ENCODE peak calls at places on chromosomes 5 and 9, in nine cellular contexts. One of them, this sample, is unnamed.

GRCh38 chr5:77012601-77013000 is 17.6 kb upstream of the AGGF1 start:
- DNase-seq in breast epithelium: no peak
- DNase-seq in psoas muscle: no peak
- DNase-seq in neural progenitor cell: no peak
- DNase-seq in RWPE1: peak; percentile 26
- DNase-seq in neural crest cell: no peak
- DNase-seq in upper lobe of right lung: no peak
- DNase-seq in Calu3: peak; percentile 32
- DNase-seq in mucosa of descending colon: no peak
- DNase-seq in this sample: no peak

GRCh38 chr9:87498816-87499454 is 1.3 kb downstream of the DAPK1 start:
- DNase-seq in breast epithelium: no peak
- DNase-seq in psoas muscle: no peak
- DNase-seq in neural progenitor cell: peak; percentile 35
- DNase-seq in RWPE1: no peak
- DNase-seq in neural crest cell: peak; percentile 5
- DNase-seq in upper lobe of right lung: no peak
- DNase-seq in Calu3: peak; percentile 6
- DNase-seq in mucosa of descending colon: no peak
- DNase-seq in this sample: no peak

GRCh38 chr9:96874947-96875459 is 20.7 kb upstream of the ZNF782 start:
- DNase-seq in breast epithelium: no peak
- DNase-seq in psoas muscle: no peak
- DNase-seq in neural progenitor cell: no peak
- DNase-seq in RWPE1: peak; percentile 93
- DNase-seq in neural crest cell: no peak
- DNase-seq in upper lobe of right lung: no peak
- DNase-seq in Calu3: peak; percentile 59
- DNase-seq in mucosa of descending colon: peak; percentile 62
- DNase-seq in this sample: no peak

GRCh38 chr9:556199-556598 is 285.3 kb upstream of the DMRT1 start:
- DNase-seq in breast epithelium: no peak
- DNase-seq in psoas muscle: no peak
- DNase-seq in neural progenitor cell: no peak
- DNase-seq in RWPE1: no peak
- DNase-seq in neural crest cell: no peak
- DNase-seq in upper lobe of right lung: no peak
- DNase-seq in Calu3: no peak
- DNase-seq in mucosa of descending colon: no peak
- DNase-seq in this sample: no peak

GRCh38 chr5:32217886-32218396 is 43.8 kb upstream of the GOLPH3 start:
- DNase-seq in breast epithelium: no peak
- DNase-seq in psoas muscle: no peak
- DNase-seq in neural progenitor cell: peak; percentile 42
- DNase-seq in RWPE1: no peak
- DNase-seq in neural crest cell: no peak
- DNase-seq in upper lobe of right lung: no peak
- DNase-seq in Calu3: no peak
- DNase-seq in mucosa of descending colon: no peak
- DNase-seq in this sample: no peak

GRCh38 chr5:112940670-112941069 is 18.6 kb upstream of the REEP5 start:
- DNase-seq in breast epithelium: no peak
- DNase-seq in psoas muscle: no peak
- DNase-seq in neural progenitor cell: no peak
- DNase-seq in RWPE1: no peak
- DNase-seq in neural crest cell: no peak
- DNase-seq in upper lobe of right lung: no peak
- DNase-seq in Calu3: no peak
- DNase-seq in mucosa of descending colon: no peak
- DNase-seq in this sample: no peak

GRCh38 chr9:111236337-111236736 is 93.7 kb downstream of the OR2K2 start:
- DNase-seq in breast epithelium: no peak
- DNase-seq in psoas muscle: no peak
- DNase-seq in neural progenitor cell: no peak
- DNase-seq in RWPE1: no peak
- DNase-seq in neural crest cell: no peak
- DNase-seq in upper lobe of right lung: no peak
- DNase-seq in Calu3: no peak
- DNase-seq in mucosa of descending colon: no peak
- DNase-seq in this sample: no peak

GRCh38 chr5:125198270-125198974 is 452.0 kb upstream of the ZNF608 start:
- DNase-seq in breast epithelium: peak; percentile 69
- DNase-seq in psoas muscle: peak; percentile 55
- DNase-seq in neural progenitor cell: peak; percentile 34
- DNase-seq in RWPE1: no peak
- DNase-seq in neural crest cell: peak; percentile 27
- DNase-seq in upper lobe of right lung: no peak
- DNase-seq in Calu3: peak; percentile 42
- DNase-seq in mucosa of descending colon: peak; percentile 39
- DNase-seq in this sample: peak; percentile 38

GRCh38 chr5:172007795-172008465 is 1.5 kb upstream of the FBXW11 start:
- DNase-seq in breast epithelium: no peak
- DNase-seq in psoas muscle: no peak
- DNase-seq in neural progenitor cell: no peak
- DNase-seq in RWPE1: peak; percentile 55
- DNase-seq in neural crest cell: no peak
- DNase-seq in upper lobe of right lung: no peak
- DNase-seq in Calu3: no peak
- DNase-seq in mucosa of descending colon: peak; percentile 29
- DNase-seq in this sample: no peak

GRCh38 chr9:113579270-113580040 is 115.9 kb downstream of the RGS3 start:
- DNase-seq in breast epithelium: no peak
- DNase-seq in psoas muscle: no peak
- DNase-seq in neural progenitor cell: no peak
- DNase-seq in RWPE1: no peak
- DNase-seq in neural crest cell: no peak
- DNase-seq in upper lobe of right lung: no peak
- DNase-seq in Calu3: no peak
- DNase-seq in mucosa of descending colon: no peak
- DNase-seq in this sample: no peak

GRCh38 chr5:98923961-98924360 is 4.8 kb downstream of the CHD1 start:
- DNase-seq in breast epithelium: no peak
- DNase-seq in psoas muscle: no peak
- DNase-seq in neural progenitor cell: no peak
- DNase-seq in RWPE1: no peak
- DNase-seq in neural crest cell: no peak
- DNase-seq in upper lobe of right lung: no peak
- DNase-seq in Calu3: no peak
- DNase-seq in mucosa of descending colon: no peak
- DNase-seq in this sample: no peak

GRCh38 chr9:112555844-112556482 is 69.3 kb downstream of the KIAA1958 start:
- DNase-seq in breast epithelium: no peak
- DNase-seq in psoas muscle: no peak
- DNase-seq in neural progenitor cell: no peak
- DNase-seq in RWPE1: no peak
- DNase-seq in neural crest cell: no peak
- DNase-seq in upper lobe of right lung: no peak
- DNase-seq in Calu3: peak; percentile 52
- DNase-seq in mucosa of descending colon: peak; percentile 66
- DNase-seq in this sample: no peak

DNA sequence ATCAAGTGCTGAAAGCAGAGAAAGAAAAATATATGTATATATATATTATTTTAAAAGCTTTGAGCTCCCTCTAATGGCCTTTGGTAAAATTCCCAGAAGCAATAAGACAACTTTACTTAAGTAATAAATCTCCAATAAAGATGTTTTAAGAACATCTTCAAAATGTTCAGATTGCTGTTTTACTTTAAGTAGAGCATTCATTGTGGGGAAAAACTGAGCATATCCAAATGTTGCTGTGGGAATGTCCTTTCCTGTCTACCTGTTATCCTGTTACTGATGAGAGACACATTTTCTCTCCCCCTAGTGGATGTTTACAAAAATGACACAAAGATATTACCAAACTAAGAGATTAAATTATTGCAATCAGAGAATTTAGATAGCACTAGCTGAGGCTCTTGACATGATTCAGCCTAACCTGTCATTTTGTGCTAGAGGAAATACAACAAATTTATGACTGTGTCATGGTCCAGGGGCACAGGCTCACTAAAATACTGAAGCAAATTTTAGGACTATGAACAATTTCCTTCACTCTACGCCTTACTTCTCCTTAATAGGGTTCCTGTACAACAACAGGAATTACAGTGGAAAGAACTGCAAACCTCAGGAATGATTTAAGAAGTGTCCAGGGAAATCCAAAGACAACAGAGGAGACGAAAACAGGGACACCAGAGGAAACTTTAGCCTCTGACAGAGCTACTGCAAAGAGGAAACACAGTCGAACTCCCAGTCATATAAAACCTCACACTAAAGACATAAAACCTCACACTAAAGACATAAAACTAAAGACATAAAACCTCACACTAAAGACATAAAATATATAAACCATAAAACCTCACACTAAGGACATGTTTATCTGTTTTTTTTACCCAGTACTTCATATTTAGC is 24.3 kb upstream of the PRRC1 start:
- DNase-seq in breast epithelium: no peak
- DNase-seq in psoas muscle: no peak
- DNase-seq in neural progenitor cell: peak; percentile 38
- DNase-seq in RWPE1: peak; percentile 55
- DNase-seq in neural crest cell: no peak
- DNase-seq in upper lobe of right lung: no peak
- DNase-seq in Calu3: no peak
- DNase-seq in mucosa of descending colon: no peak
- DNase-seq in this sample: no peak
- TF ChIP-seq CTCF in breast epithelium: peak; percentile 58
- TF ChIP-seq CTCF in psoas muscle: peak; percentile 73
- TF ChIP-seq CTCF in neural progenitor cell: peak; percentile 90
- TF ChIP-seq CTCF in RWPE1: peak; percentile 92
- TF ChIP-seq CTCF in neural crest cell: peak; percentile 97
- TF ChIP-seq CTCF in upper lobe of right lung: peak; percentile 60
- TF ChIP-seq CTCF in Calu3: peak; percentile 95
- TF ChIP-seq CTCF in mucosa of descending colon: peak; percentile 13
- TF ChIP-seq CTCF in this sample: no peak

GRCh38 chr5:68333649-68334549 is 118.3 kb downstream of the PIK3R1 start:
- DNase-seq in breast epithelium: no peak
- DNase-seq in psoas muscle: no peak
- DNase-seq in neural progenitor cell: no peak
- DNase-seq in RWPE1: peak; percentile 87
- DNase-seq in neural crest cell: no peak
- DNase-seq in upper lobe of right lung: no peak
- DNase-seq in Calu3: peak; percentile 26
- DNase-seq in mucosa of descending colon: no peak
- DNase-seq in this sample: no peak
- TF ChIP-seq CTCF in breast epithelium: no peak
- TF ChIP-seq CTCF in psoas muscle: no peak
- TF ChIP-seq CTCF in neural progenitor cell: no peak
- TF ChIP-seq CTCF in RWPE1: no peak
- TF ChIP-seq CTCF in neural crest cell: no peak
- TF ChIP-seq CTCF in upper lobe of right lung: no peak
- TF ChIP-seq CTCF in Calu3: no peak
- TF ChIP-seq CTCF in mucosa of descending colon: no peak
- TF ChIP-seq CTCF in this sample: no peak

DNA sequence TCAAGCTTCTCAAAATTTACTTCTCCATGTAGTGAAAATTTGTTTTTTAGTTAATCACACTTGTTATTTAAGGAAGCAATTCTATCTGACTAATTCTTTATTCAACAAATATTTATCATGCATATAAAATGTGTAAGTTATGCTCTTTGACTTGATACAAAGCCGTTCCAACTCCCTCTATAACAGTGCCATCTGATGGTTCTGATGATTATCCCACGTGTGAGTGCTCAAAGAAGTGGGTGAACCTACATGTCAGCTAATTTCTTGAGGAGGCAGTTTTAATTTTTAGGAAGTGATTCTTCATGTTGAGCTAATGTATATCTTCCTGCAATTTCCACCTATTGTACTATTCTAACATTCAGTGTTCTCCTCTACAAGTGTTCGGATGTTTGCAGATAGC is 88.8 kb upstream of the BRINP1 start:
- DNase-seq in breast epithelium: no peak
- DNase-seq in psoas muscle: no peak
- DNase-seq in neural progenitor cell: no peak
- DNase-seq in RWPE1: peak; percentile 27
- DNase-seq in neural crest cell: no peak
- DNase-seq in upper lobe of right lung: no peak
- DNase-seq in Calu3: no peak
- DNase-seq in mucosa of descending colon: no peak
- DNase-seq in this sample: no peak
- TF ChIP-seq CTCF in breast epithelium: no peak
- TF ChIP-seq CTCF in psoas muscle: no peak
- TF ChIP-seq CTCF in neural progenitor cell: no peak
- TF ChIP-seq CTCF in RWPE1: no peak
- TF ChIP-seq CTCF in neural crest cell: no peak
- TF ChIP-seq CTCF in upper lobe of right lung: no peak
- TF ChIP-seq CTCF in Calu3: no peak
- TF ChIP-seq CTCF in mucosa of descending colon: no peak
- TF ChIP-seq CTCF in this sample: no peak

GRCh38 chr9:98192503-98193335 is at the start of gene CORO2A:
- DNase-seq in breast epithelium: no peak
- DNase-seq in psoas muscle: peak; percentile 65
- DNase-seq in neural progenitor cell: peak; percentile 94
- DNase-seq in RWPE1: peak; percentile 96
- DNase-seq in neural crest cell: peak; percentile 62
- DNase-seq in upper lobe of right lung: peak; percentile 94
- DNase-seq in Calu3: peak; percentile 85
- DNase-seq in mucosa of descending colon: peak; percentile 93
- DNase-seq in this sample: peak; percentile 91

GRCh38 chr9:98191615-98192502 is 578 bp downstream of the CORO2A start:
- DNase-seq in breast epithelium: no peak
- DNase-seq in psoas muscle: no peak
- DNase-seq in neural progenitor cell: peak; percentile 45
- DNase-seq in RWPE1: peak; percentile 85
- DNase-seq in neural crest cell: no peak
- DNase-seq in upper lobe of right lung: peak; percentile 86
- DNase-seq in Calu3: peak; percentile 35
- DNase-seq in mucosa of descending colon: peak; percentile 80
- DNase-seq in this sample: no peak

GRCh38 chr9:98195671-98196070 is 3.2 kb upstream of the CORO2A start:
- DNase-seq in breast epithelium: no peak
- DNase-seq in psoas muscle: no peak
- DNase-seq in neural progenitor cell: no peak
- DNase-seq in RWPE1: no peak
- DNase-seq in neural crest cell: no peak
- DNase-seq in upper lobe of right lung: no peak
- DNase-seq in Calu3: no peak
- DNase-seq in mucosa of descending colon: no peak
- DNase-seq in this sample: no peak

GRCh38 chr9:98191210-98191609 is 1.2 kb downstream of the CORO2A start:
- DNase-seq in breast epithelium: no peak
- DNase-seq in psoas muscle: no peak
- DNase-seq in neural progenitor cell: no peak
- DNase-seq in RWPE1: no peak
- DNase-seq in neural crest cell: no peak
- DNase-seq in upper lobe of right lung: no peak
- DNase-seq in Calu3: no peak
- DNase-seq in mucosa of descending colon: no peak
- DNase-seq in this sample: no peak

GRCh38 chr9:98193336-98193944 is 1.0 kb upstream of the CORO2A start:
- DNase-seq in breast epithelium: no peak
- DNase-seq in psoas muscle: no peak
- DNase-seq in neural progenitor cell: no peak
- DNase-seq in RWPE1: no peak
- DNase-seq in neural crest cell: no peak
- DNase-seq in upper lobe of right lung: no peak
- DNase-seq in Calu3: no peak
- DNase-seq in mucosa of descending colon: no peak
- DNase-seq in this sample: no peak
- TF ChIP-seq CTCF in breast epithelium: no peak
- TF ChIP-seq CTCF in psoas muscle: no peak
- TF ChIP-seq CTCF in neural progenitor cell: no peak
- TF ChIP-seq CTCF in RWPE1: no peak
- TF ChIP-seq CTCF in neural crest cell: no peak
- TF ChIP-seq CTCF in upper lobe of right lung: no peak
- TF ChIP-seq CTCF in Calu3: no peak
- TF ChIP-seq CTCF in mucosa of descending colon: no peak
- TF ChIP-seq CTCF in this sample: no peak

This sample was measured in lower leg skin.